ENCODE peak calls at places on chromosomes 7 and 10, in seven cellular contexts. A is GM23338, T is Peyer's patch, J is endothelial cell, K is brain microvascular endothelial cell, M is neural crest cell, V is hepatocyte. I is an unnamed sample.

GRCh38 chr7:133293390-133294110 is 40.7 kb downstream of the EXOC4 start:
- DNase-seq in K (no peak), A (no peak), V (no peak), M (no peak), J (no peak), T (no peak), I (no peak)

GRCh38 chr10:48801026-48801425 is 116.4 kb downstream of the WDFY4 start:
- DNase-seq in T (no peak), M (no peak), A (no peak), K (no peak), J (no peak), V (no peak), I (no peak)

GRCh38 chr7:46687203-46687602 is 766.1 kb upstream of the IGFBP3 start:
- DNase-seq in M (no peak), A (no peak), V (no peak), T (no peak), J (no peak), K (no peak), I (no peak)

GRCh38 chr7:92904292-92905131 is 68.1 kb upstream of the CDK6 start:
- DNase-seq in J (no peak), K (peak), M (no peak), V (peak), T (peak), A (peak), I (peak)

GRCh38 chr10:128113026-128113425 is 13.2 kb downstream of the MKI67 start:
- DNase-seq in J (peak), A (no peak), V (no peak), M (no peak), T (no peak), K (no peak), I (no peak)

GRCh38 chr10:7561216-7561893 is 105.4 kb downstream of the ITIH5 start:
- DNase-seq in T (no peak), M (no peak), V (peak), J (no peak), A (peak), K (no peak), I (no peak)

GRCh38 chr10:116101616-116102015 is 171.4 kb downstream of the GFRA1 start:
- DNase-seq in A (no peak), J (no peak), T (no peak), M (no peak), V (no peak), K (no peak), I (no peak)

GRCh38 chr7:69996132-69996531 is 397.9 kb downstream of the AUTS2 start:
- DNase-seq in K (no peak), A (no peak), J (no peak), T (no peak), M (no peak), V (no peak), I (no peak)

GRCh38 chr10:77159538-77160110 is 478.0 kb downstream of the KCNMA1 start:
- DNase-seq in A (no peak), T (no peak), K (no peak), V (no peak), M (no peak), J (no peak), I (no peak)

GRCh38 chr10:132248455-132249231 is 59.1 kb downstream of the STK32C start:
- DNase-seq in V (peak), M (peak), K (no peak), A (peak), T (peak), J (peak), I (no peak)

GRCh38 chr7:50940621-50941020 is 157.9 kb upstream of the GRB10 start:
- DNase-seq in M (no peak), V (no peak), A (no peak), K (no peak), T (no peak), J (no peak), I (peak)

GRCh38 chr7:120170849-120171248 is 102.1 kb upstream of the KCND2 start:
- DNase-seq in A (no peak), V (no peak), J (no peak), T (no peak), M (no peak), K (peak), I (no peak)

GRCh38 chr7:99395616-99396327 is 12.6 kb downstream of the PDAP1 start:
- DNase-seq in T (no peak), K (no peak), A (peak), M (no peak), J (no peak), V (no peak), I (no peak)

GRCh38 chr7:99396914-99397631 is 11.3 kb downstream of the PDAP1 start:
- DNase-seq in A (no peak), K (no peak), T (no peak), M (no peak), V (no peak), J (no peak), I (no peak)

GRCh38 chr7:99398891-99399445 is 9.4 kb downstream of the PDAP1 start:
- DNase-seq in A (no peak), T (no peak), V (no peak), K (no peak), M (no peak), J (no peak), I (no peak)

GRCh38 chr7:99399597-99399996 is 8.8 kb downstream of the PDAP1 start:
- DNase-seq in A (no peak), M (no peak), K (no peak), V (no peak), J (no peak), T (no peak), I (no peak)

GRCh38 chr7:99397632-99397983 is 10.8 kb downstream of the PDAP1 start:
- DNase-seq in T (no peak), M (no peak), K (no peak), A (no peak), J (no peak), V (no peak), I (no peak)
- TF ChIP-seq CTCF in T (no peak), M (no peak), K (no peak), A (no peak), J (no peak), V (no peak), I (no peak)

GRCh38 chr7:83366629-83367028 is 203.9 kb upstream of the PCLO start:
- DNase-seq in V (no peak), T (no peak), K (no peak), M (no peak), A (peak), J (no peak), I (no peak)
- TF ChIP-seq CTCF in V (peak), T (no peak), K (peak), M (peak), A (peak), J (peak), I (peak)

GRCh38 chr7:3194501-3195141 is 106.4 kb upstream of the SDK1 start:
- DNase-seq in J (no peak), V (peak), A (peak), T (no peak), K (peak), M (peak), I (no peak)
- TF ChIP-seq CTCF in J (no peak), V (no peak), A (peak), T (no peak), K (peak), M (peak), I (no peak)

DNA sequence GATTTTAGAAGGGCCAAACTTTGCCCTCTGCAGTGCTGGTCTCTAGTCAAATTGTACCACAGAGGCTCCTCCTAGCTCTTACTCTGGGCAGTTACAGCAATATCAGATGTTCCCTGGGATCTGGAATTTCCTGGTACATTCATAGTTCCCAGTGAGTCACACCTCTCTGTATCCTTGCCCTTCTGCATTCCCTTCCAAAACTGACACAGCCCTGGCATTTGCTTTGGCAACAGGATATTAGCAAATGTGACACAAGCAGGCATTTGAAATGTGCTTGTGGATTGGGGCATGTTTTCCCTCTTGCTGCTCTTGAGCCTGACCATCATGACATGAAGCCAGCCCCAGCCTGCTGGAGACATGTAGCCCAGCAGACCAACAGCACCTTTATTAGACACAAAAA is 284.7 kb upstream of the AKR1E2 start:
- DNase-seq in T (no peak), J (no peak), K (peak), M (no peak), A (no peak), V (peak), I (peak)
- TF ChIP-seq CTCF in T (no peak), J (no peak), K (peak), M (no peak), A (no peak), V (no peak), I (peak)

GRCh38 chr10:5977471-5978370 is at the start of gene IL15RA:
- DNase-seq in J (peak), M (peak), T (peak), A (peak), V (peak), K (peak), I (peak)
- TF ChIP-seq CTCF in J (no peak), M (no peak), T (peak), A (no peak), V (peak), K (no peak), I (no peak)